ENCODE peak calls at places on chromosome 15, in nine cellular contexts. B is IMR-90, Z is spleen, J is foreskin fibroblast, L is body of pancreas, X is heart left ventricle, G is tibial artery, C is GM06990, V is lower leg skin. H is an unnamed sample.

GRCh38 chr15:93179704-93180103 is 90.7 kb upstream of the RGMA start:
- DNase-seq in Z (no peak), J (no peak), X (no peak), B (no peak), V (peak), G (no peak), L (no peak), C (no peak), H (no peak)

GRCh38 chr15:20106026-20106425 is 435.6 kb downstream of the GOLGA6L6 start:
- DNase-seq in Z (peak), J (no peak), L (peak), X (peak), C (no peak), V (peak), B (no peak), G (peak), H (no peak)

GRCh38 chr15:37098468-37099320 is 1.7 kb downstream of the MEIS2 start:
- DNase-seq in C (peak), L (peak), Z (peak), G (peak), J (no peak), X (peak), V (peak), B (peak), H (no peak)

GRCh38 chr15:42691308-42691707 is 45.6 kb downstream of the CDAN1 start:
- DNase-seq in G (no peak), B (no peak), Z (no peak), V (no peak), C (no peak), X (no peak), L (no peak), J (no peak), H (no peak)

GRCh38 chr15:25346371-25346770 is 92.5 kb downstream of the UBE3A start:
- DNase-seq in Z (no peak), V (no peak), G (no peak), B (no peak), C (no peak), X (no peak), J (no peak), L (no peak), H (no peak)

GRCh38 chr15:75675579-75676404 is 28.1 kb downstream of the SNX33 start:
- DNase-seq in G (peak), V (no peak), B (no peak), Z (no peak), X (no peak), L (no peak), C (no peak), J (no peak), H (peak)

GRCh38 chr15:90765489-90765888 is 48.3 kb downstream of the BLM start:
- DNase-seq in J (no peak), G (no peak), X (no peak), Z (no peak), V (no peak), B (no peak), C (no peak), L (no peak), H (no peak)

GRCh38 chr15:53520867-53521525 is 238.5 kb downstream of the WDR72 start:
- DNase-seq in L (peak), J (no peak), G (no peak), Z (no peak), X (no peak), C (no peak), V (no peak), B (no peak), H (no peak)

GRCh38 chr15:41483519-41483918 is 10.2 kb upstream of the ITPKA start:
- DNase-seq in Z (no peak), G (no peak), X (no peak), B (no peak), L (no peak), C (no peak), J (no peak), V (no peak), H (no peak)

GRCh38 chr15:42919794-42920280 is 741 bp downstream of the TTBK2 start:
- DNase-seq in V (no peak), J (peak), L (peak), C (no peak), X (no peak), B (peak), Z (no peak), G (no peak), H (peak)

GRCh38 chr15:57321973-57322601 is 54.2 kb upstream of the CGNL1 start:
- DNase-seq in G (no peak), B (no peak), C (no peak), J (no peak), X (no peak), V (no peak), Z (peak), L (no peak), H (no peak)

GRCh38 chr15:72229076-72229946 is 1.7 kb downstream of the PKM start:
- DNase-seq in X (peak), V (no peak), B (peak), G (no peak), L (no peak), J (no peak), Z (no peak), C (peak), H (peak)

GRCh38 chr15:86839502-86839901 is 759.8 kb downstream of the AGBL1 start:
- DNase-seq in G (no peak), V (no peak), X (no peak), B (no peak), Z (no peak), C (no peak), J (no peak), L (no peak), H (no peak)

GRCh38 chr15:26867199-26868007 is 541 bp downstream of the GABRA5 start:
- DNase-seq in L (no peak), V (no peak), X (no peak), C (no peak), J (no peak), Z (no peak), G (no peak), B (no peak), H (peak)

GRCh38 chr15:74785716-74786032 is 3.8 kb downstream of the CSK start:
- DNase-seq in C (peak), X (no peak), L (no peak), B (no peak), J (no peak), G (no peak), V (no peak), Z (peak), H (no peak)

GRCh38 chr15:92019706-92020105 is 166.2 kb downstream of the SLCO3A1 start:
- DNase-seq in X (no peak), V (no peak), Z (no peak), B (no peak), L (no peak), J (no peak), G (no peak), C (no peak), H (no peak)

GRCh38 chr15:34514251-34514760 is 69.1 kb downstream of the GOLGA8B start:
- DNase-seq in L (peak), X (peak), G (no peak), J (peak), V (no peak), Z (peak), C (peak), B (no peak), H (peak)

GRCh38 chr15:42954291-42954690 is 33.7 kb upstream of the TTBK2 start:
- DNase-seq in V (no peak), L (no peak), J (no peak), X (no peak), Z (no peak), B (no peak), C (no peak), G (no peak), H (no peak)

GRCh38 chr15:58267026-58267425 is 128.8 kb downstream of the AQP9 start:
- DNase-seq in C (no peak), Z (no peak), B (no peak), J (no peak), V (no peak), G (no peak), L (no peak), X (no peak), H (no peak)

GRCh38 chr15:47673343-47673761 is 44.0 kb upstream of the SEMA6D start:
- DNase-seq in G (no peak), L (no peak), Z (no peak), C (no peak), B (no peak), J (no peak), V (no peak), X (peak), H (no peak)

GRCh38 chr15:29242466-29243242 is 27.0 kb downstream of the NSMCE3 start:
- DNase-seq in G (no peak), J (no peak), C (no peak), L (no peak), V (no peak), Z (no peak), X (no peak), B (peak), H (peak)

GRCh38 chr15:80709542-80709941 is 14.4 kb downstream of the ABHD17C start:
- DNase-seq in C (no peak), G (no peak), V (no peak), X (no peak), L (no peak), Z (no peak), B (no peak), J (no peak), H (no peak)

GRCh38 chr15:76196286-76196948 is 114.9 kb downstream of the ETFA start:
- DNase-seq in C (peak), Z (peak), X (peak), J (peak), L (peak), B (peak), G (peak), V (no peak), H (peak)

GRCh38 chr15:57859130-57859685 is 152.7 kb downstream of the POLR2M start:
- DNase-seq in L (no peak), V (no peak), X (no peak), Z (no peak), G (no peak), C (no peak), J (no peak), B (no peak), H (no peak)

GRCh38 chr15:40787344-40787841 is 17.6 kb downstream of the C15orf62 start:
- DNase-seq in Z (no peak), C (no peak), B (peak), J (peak), L (peak), V (no peak), X (no peak), G (no peak), H (peak)

GRCh38 chr15:97933589-97933988 is 26.9 kb upstream of the ARRDC4 start:
- DNase-seq in B (no peak), L (no peak), G (no peak), Z (no peak), V (no peak), J (no peak), C (no peak), X (no peak), H (no peak)

GRCh38 chr15:90598053-90598577 is 68.4 kb downstream of the CRTC3 start:
- DNase-seq in L (peak), J (no peak), X (peak), Z (peak), G (peak), V (peak), B (no peak), C (peak), H (peak)

GRCh38 chr15:92166751-92167412 is 226.8 kb upstream of the ST8SIA2 start:
- DNase-seq in J (no peak), G (peak), B (no peak), X (peak), V (no peak), L (no peak), C (no peak), Z (no peak), H (no peak)

GRCh38 chr15:53843869-53844569 is 84.6 kb upstream of the WDR72 start:
- DNase-seq in C (no peak), X (no peak), L (no peak), Z (no peak), J (no peak), V (no peak), G (no peak), B (no peak), H (no peak)

GRCh38 chr15:78933187-78934062 is 11.4 kb downstream of the CTSH start:
- DNase-seq in L (no peak), J (no peak), C (no peak), X (no peak), B (no peak), Z (peak), V (no peak), G (no peak), H (no peak)

GRCh38 chr15:51401872-51402517 is 60.5 kb downstream of the GLDN start:
- DNase-seq in B (peak), L (peak), Z (peak), J (peak), X (peak), C (no peak), G (no peak), V (peak), H (peak)

GRCh38 chr15:35697549-35698299 is 151.8 kb upstream of the DPH6 start:
- DNase-seq in Z (no peak), G (no peak), J (no peak), X (peak), V (no peak), C (no peak), L (no peak), B (peak), H (peak)

GRCh38 chr15:99732711-99733267 is 448 bp downstream of the LYSMD4 start:
- DNase-seq in B (no peak), X (peak), V (peak), J (no peak), G (no peak), C (peak), L (peak), Z (peak), H (no peak)

GRCh38 chr15:76577879-76578512 is 241.4 kb downstream of the ISL2 start:
- DNase-seq in V (no peak), Z (no peak), X (no peak), C (no peak), J (no peak), G (no peak), B (no peak), L (no peak), H (no peak)

GRCh38 chr15:61951949-61952348 is 108.3 kb downstream of the VPS13C start:
- DNase-seq in C (no peak), X (peak), J (no peak), Z (no peak), V (no peak), G (no peak), B (peak), L (peak), H (peak)

GRCh38 chr15:73991726-73992593 is at the start of gene STOML1:
- DNase-seq in Z (peak), C (peak), L (peak), V (peak), J (peak), G (peak), X (peak), B (peak), H (peak)

GRCh38 chr15:58332676-58333400 is 99.0 kb upstream of the LIPC start:
- DNase-seq in L (no peak), V (no peak), B (peak), G (no peak), X (no peak), C (no peak), J (peak), Z (no peak), H (peak)

GRCh38 chr15:91348812-91349500 is 248.9 kb downstream of the SV2B start:
- DNase-seq in C (no peak), Z (no peak), J (no peak), B (no peak), G (no peak), L (no peak), X (no peak), V (no peak), H (peak)

GRCh38 chr15:101810905-101811304 is 1.1 kb upstream of the OR4F15 start:
- DNase-seq in C (no peak), G (no peak), B (no peak), L (no peak), V (no peak), X (no peak), J (no peak), Z (no peak), H (no peak)

DNA sequence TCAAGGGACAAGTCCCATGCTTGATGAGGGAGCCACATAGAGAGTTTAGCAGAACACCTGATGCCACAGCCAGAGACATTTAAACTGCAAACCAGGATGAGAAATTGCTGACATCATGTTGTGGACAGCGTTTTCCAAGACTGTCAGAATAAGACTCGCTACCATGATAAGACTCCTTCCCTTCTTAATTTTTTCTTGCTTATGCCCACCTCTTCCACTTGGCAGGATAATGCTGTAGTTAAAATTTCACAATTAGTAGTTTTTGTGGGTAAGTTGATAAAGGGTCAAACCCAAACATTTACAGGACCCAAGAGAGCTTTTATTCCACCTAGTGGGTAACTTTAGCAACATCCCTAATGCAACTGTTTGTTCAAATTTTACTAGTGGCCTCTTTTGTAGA is 3.0 kb upstream of the PIAS1 start:
- DNase-seq in Z (no peak), B (no peak), J (no peak), L (no peak), V (no peak), X (no peak), C (no peak), G (no peak), H (no peak)
- TF ChIP-seq CTCF in Z (no peak), B (no peak), J (no peak), L (no peak), V (no peak), X (no peak), C (peak), G (no peak), H (no peak)

DNA sequence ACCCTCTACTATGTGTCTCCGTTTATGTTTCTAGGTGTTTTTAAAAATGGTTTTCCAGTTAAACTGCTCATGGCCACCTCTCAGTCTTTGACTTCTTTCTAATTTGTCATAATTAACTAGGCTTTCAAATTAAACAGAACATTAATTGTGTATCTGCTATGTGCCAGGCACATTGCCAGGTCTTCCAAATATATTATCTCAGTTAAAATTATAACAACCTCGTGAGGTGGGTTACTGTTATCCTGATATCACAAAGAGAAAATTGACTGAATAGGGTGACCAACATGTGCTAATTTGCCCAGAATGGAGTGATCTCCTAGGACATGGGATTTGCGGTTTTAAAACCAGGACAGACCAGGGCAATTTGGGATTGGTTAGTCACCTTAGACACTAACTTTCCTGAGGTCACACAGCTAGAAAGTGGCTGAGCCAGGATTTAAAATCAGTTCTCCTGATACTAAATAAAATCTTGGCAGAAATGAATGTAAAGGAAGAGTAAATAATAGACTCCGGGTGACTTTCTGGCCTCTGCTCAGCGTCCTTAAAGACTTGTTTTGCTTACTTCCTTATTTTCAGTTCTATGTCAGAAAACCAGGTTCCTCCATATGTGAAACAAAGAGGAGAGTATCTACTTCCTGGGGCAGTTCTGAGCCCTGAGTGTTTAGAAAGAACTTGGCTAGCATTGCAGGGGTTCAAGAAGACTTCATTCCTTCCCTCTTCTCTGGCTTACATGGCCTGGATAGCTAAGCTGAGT is 222.5 kb upstream of the TLE3 start:
- DNase-seq in X (no peak), G (no peak), L (no peak), J (no peak), V (no peak), Z (no peak), B (no peak), C (no peak), H (no peak)
- H3K4me3 ChIP-seq in X (no peak), G (no peak), L (no peak), J (no peak), V (no peak), Z (no peak), B (no peak), C (no peak), H (no peak)

DNA sequence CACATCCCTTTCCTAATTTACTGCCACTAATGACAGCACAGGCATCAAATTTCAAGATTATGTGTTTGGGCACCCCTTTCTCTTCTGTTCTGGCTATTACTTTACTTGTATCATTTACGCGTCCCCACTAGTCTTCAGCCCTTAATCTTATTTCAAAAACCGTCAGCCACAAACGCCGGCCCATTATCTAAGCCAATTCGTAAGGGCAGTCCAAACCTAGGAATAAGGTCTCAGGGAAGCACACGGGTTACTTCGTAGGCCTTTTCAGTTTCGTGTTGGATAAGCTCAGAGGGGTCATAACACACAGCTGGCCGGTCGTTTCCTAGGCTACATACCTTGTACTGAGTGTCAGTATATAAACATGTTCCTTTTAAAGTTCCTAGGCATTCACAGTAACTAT is 5.1 kb upstream of the DNAAF4 start:
- DNase-seq in C (no peak), V (no peak), G (no peak), Z (no peak), L (no peak), B (no peak), J (no peak), X (no peak), H (no peak)
- TF ChIP-seq CTCF in C (no peak), V (no peak), G (no peak), Z (no peak), L (no peak), B (no peak), J (no peak), X (no peak), H (no peak)

DNA sequence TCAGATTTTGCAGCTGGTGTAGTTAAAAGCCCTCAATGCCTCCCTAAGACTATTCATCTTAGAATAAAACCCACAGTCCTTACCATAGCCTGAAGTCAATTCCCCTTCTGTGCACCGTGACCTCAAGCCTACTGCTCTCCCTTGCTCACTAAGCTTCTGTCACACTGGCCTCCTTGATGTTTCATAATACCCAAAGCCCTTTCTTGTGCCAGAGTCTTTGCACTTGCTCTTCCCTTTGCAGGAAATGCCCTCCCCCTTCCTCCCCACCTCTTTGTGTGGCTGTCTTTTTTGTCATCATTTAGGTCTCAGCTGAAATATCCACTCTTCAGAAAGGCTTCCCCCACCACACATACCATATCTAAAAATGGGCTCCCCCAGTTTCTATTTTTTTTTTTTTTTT is 4.2 kb upstream of the PLEKHO2 start:
- DNase-seq in L (no peak), V (no peak), B (no peak), Z (no peak), X (no peak), C (no peak), G (no peak), J (no peak), H (no peak)
- H3K4me3 ChIP-seq in L (no peak), V (no peak), B (no peak), Z (no peak), X (no peak), C (no peak), G (no peak), J (no peak), H (no peak)

DNA sequence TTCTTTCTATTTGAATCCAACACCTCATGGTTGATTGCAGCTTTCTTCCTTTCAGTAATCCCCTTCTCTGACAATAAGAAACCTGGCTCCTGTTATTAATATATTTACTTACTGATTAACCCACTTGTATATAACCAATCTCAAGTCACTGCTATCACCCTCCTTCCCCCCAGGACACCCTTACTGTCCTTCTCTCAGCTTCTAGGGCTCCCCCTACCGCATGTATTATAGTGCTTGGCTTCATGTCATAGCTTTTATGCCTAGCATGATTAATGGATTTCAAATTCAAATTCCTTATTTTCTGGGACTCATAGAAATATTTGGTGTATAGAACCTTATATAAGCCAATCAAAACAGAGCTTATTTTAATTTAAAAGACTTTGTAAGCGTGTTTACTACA is 75.7 kb upstream of the BNIP2 start:
- DNase-seq in L (no peak), B (no peak), X (no peak), G (no peak), C (no peak), Z (no peak), V (no peak), J (no peak), H (no peak)
- TF ChIP-seq CTCF in L (no peak), B (no peak), X (no peak), G (no peak), C (peak), Z (no peak), V (no peak), J (no peak), H (no peak)

H was measured in AG10803.